ENCODE peak calls at places on chromosomes 5 and 9, in nine cellular contexts. F is tibial nerve, W is astrocyte of the spinal cord, K is brain microvascular endothelial cell, T is colonic mucosa, X is fibroblast of lung, H is choroid plexus epithelial cell, G is PC-3, S is Caco-2. P is an unnamed sample.

GRCh38 chr5:115844321-115844817 is 2.6 kb downstream of the AP3S1 start:
- DNase-seq in F (no peak), W (peak), K (no peak), T (no peak), X (no peak), H (peak), G (no peak), S (no peak), P (no peak)

GRCh38 chr5:59238126-59238902 is 655.2 kb downstream of the PDE4D start:
- DNase-seq in F (no peak), W (no peak), K (no peak), T (no peak), X (no peak), H (no peak), G (no peak), S (no peak), P (no peak)

GRCh38 chr9:82423700-82424099 is 435.1 kb downstream of the SPATA31D1 start:
- DNase-seq in F (no peak), W (no peak), K (no peak), T (peak), X (no peak), H (no peak), G (no peak), S (no peak), P (no peak)

GRCh38 chr9:21455320-21455719 is 15.1 kb downstream of the IFNA1 start:
- DNase-seq in F (no peak), W (peak), K (peak), T (no peak), X (no peak), H (peak), G (peak), S (no peak), P (peak)

GRCh38 chr9:136991993-136992818 is at the start of gene PAXX:
- DNase-seq in F (peak), W (peak), K (peak), T (peak), X (peak), H (peak), G (peak), S (peak), P (peak)

GRCh38 chr9:136192289-136193126 is 12.4 kb downstream of the LHX3 start:
- DNase-seq in F (no peak), W (no peak), K (no peak), T (no peak), X (no peak), H (no peak), G (no peak), S (no peak), P (no peak)

GRCh38 chr5:1285141-1285540 is 9.7 kb downstream of the TERT start:
- DNase-seq in F (no peak), W (no peak), K (no peak), T (no peak), X (no peak), H (no peak), G (no peak), S (no peak), P (no peak)

GRCh38 chr9:15253197-15253596 is 53.8 kb downstream of the TTC39B start:
- DNase-seq in F (no peak), W (no peak), K (peak), T (no peak), X (peak), H (peak), G (peak), S (no peak), P (peak)

GRCh38 chr9:131031642-131032005 is 22.6 kb downstream of the LAMC3 start:
- DNase-seq in F (no peak), W (no peak), K (no peak), T (no peak), X (no peak), H (no peak), G (no peak), S (no peak), P (no peak)

GRCh38 chr9:105656131-105656921 is 5.9 kb upstream of the TAL2 start:
- DNase-seq in F (no peak), W (no peak), K (no peak), T (peak), X (peak), H (no peak), G (no peak), S (peak), P (no peak)

GRCh38 chr5:144040615-144041394 is 129.7 kb downstream of the YIPF5 start:
- DNase-seq in F (no peak), W (no peak), K (no peak), T (no peak), X (no peak), H (no peak), G (no peak), S (no peak), P (no peak)

GRCh38 chr9:15935661-15936315 is 382.9 kb downstream of the CCDC171 start:
- DNase-seq in F (no peak), W (no peak), K (no peak), T (no peak), X (peak), H (peak), G (no peak), S (no peak), P (no peak)

GRCh38 chr5:174717826-174718455 is 6.4 kb upstream of the MSX2 start:
- DNase-seq in F (no peak), W (no peak), K (no peak), T (no peak), X (no peak), H (no peak), G (peak), S (no peak), P (no peak)

GRCh38 chr5:97245371-97245770 is 62.3 kb upstream of the RIOK2 start:
- DNase-seq in F (no peak), W (no peak), K (no peak), T (no peak), X (no peak), H (no peak), G (no peak), S (no peak), P (no peak)

GRCh38 chr9:79695531-79696218 is 123.9 kb downstream of the TLE4 start:
- DNase-seq in F (no peak), W (no peak), K (no peak), T (no peak), X (no peak), H (no peak), G (no peak), S (no peak), P (no peak)

GRCh38 chr9:37034320-37034937 is 361 bp upstream of the PAX5 start:
- DNase-seq in F (no peak), W (no peak), K (no peak), T (peak), X (peak), H (no peak), G (peak), S (no peak), P (no peak)

GRCh38 chr5:68500828-68501227 is 285.3 kb downstream of the PIK3R1 start:
- DNase-seq in F (no peak), W (no peak), K (no peak), T (no peak), X (peak), H (no peak), G (no peak), S (no peak), P (no peak)

GRCh38 chr5:41522193-41522786 is 11.9 kb upstream of the PLCXD3 start:
- DNase-seq in F (no peak), W (no peak), K (no peak), T (no peak), X (no peak), H (peak), G (no peak), S (no peak), P (no peak)

GRCh38 chr5:41526699-41527098 is 16.3 kb upstream of the PLCXD3 start:
- DNase-seq in F (no peak), W (no peak), K (no peak), T (no peak), X (no peak), H (no peak), G (no peak), S (peak), P (no peak)

GRCh38 chr5:41519801-41520200 is 9.4 kb upstream of the PLCXD3 start:
- DNase-seq in F (no peak), W (no peak), K (no peak), T (no peak), X (no peak), H (peak), G (peak), S (no peak), P (peak)

GRCh38 chr5:41527201-41527779 is 16.9 kb upstream of the PLCXD3 start:
- DNase-seq in F (no peak), W (peak), K (peak), T (no peak), X (peak), H (peak), G (peak), S (peak), P (peak)

GRCh38 chr5:41524174-41524573 is 13.8 kb upstream of the PLCXD3 start:
- DNase-seq in F (no peak), W (no peak), K (no peak), T (no peak), X (no peak), H (peak), G (peak), S (no peak), P (peak)
- TF ChIP-seq CTCF in F (no peak), W (peak), K (no peak), T (no peak), X (peak), H (peak), G (peak), S (no peak), P (peak)

GRCh38 chr5:132489871-132490483 is 596 bp downstream of the IRF1 start:
- DNase-seq in F (no peak), W (peak), K (no peak), T (peak), X (peak), H (peak), G (peak), S (no peak), P (peak)
- H3K4me3 ChIP-seq in F (peak), W (peak), K (peak), T (peak), X (peak), H (peak), G (peak), S (peak), P (peak)

DNA sequence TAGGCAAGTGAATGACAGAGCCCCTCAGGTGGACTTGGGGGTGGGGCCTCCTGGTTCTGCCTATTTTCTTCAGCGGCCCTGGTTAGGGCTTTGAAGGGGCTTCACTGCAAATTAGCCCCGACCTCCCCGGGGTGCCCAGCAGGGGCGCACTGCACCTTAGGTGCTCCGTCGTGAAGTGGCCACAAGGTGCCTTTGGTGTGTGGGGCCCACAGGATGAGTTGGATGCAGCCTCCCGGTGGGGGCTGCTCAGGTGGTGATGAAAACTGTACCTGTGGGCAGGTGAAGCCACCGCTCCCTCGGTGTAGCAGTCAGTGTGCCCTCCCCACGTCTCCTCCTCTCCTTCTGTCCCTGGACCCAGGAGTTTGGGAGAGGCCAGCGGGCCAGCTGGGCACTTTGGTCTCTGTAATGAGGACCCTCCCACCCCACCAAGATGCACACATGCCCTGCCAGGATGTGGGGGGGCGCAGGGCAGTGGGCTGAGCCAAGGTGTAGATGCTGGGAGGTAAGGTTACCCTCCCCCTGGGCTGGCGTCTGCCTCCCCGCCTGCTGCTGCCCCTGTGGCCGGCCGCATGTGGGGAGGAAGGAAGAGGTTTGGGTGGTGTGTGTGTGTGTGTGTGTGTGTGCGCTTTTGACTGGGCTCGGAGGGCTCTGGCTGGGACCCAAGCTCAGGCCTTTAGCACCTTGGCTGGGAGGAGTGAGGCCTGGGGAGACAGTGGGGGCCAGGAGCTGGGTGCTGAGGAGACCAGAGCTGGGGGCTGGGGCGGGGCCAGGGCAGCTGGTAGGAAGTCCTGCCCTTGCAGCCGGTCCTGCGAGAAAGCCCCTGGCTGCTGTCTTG is 55.6 kb downstream of the RXRA start:
- DNase-seq in F (no peak), W (peak), K (no peak), T (peak), X (peak), H (peak), G (no peak), S (no peak), P (no peak)
- TF ChIP-seq CTCF in F (no peak), W (peak), K (peak), T (no peak), X (no peak), H (peak), G (peak), S (no peak), P (peak)

DNA sequence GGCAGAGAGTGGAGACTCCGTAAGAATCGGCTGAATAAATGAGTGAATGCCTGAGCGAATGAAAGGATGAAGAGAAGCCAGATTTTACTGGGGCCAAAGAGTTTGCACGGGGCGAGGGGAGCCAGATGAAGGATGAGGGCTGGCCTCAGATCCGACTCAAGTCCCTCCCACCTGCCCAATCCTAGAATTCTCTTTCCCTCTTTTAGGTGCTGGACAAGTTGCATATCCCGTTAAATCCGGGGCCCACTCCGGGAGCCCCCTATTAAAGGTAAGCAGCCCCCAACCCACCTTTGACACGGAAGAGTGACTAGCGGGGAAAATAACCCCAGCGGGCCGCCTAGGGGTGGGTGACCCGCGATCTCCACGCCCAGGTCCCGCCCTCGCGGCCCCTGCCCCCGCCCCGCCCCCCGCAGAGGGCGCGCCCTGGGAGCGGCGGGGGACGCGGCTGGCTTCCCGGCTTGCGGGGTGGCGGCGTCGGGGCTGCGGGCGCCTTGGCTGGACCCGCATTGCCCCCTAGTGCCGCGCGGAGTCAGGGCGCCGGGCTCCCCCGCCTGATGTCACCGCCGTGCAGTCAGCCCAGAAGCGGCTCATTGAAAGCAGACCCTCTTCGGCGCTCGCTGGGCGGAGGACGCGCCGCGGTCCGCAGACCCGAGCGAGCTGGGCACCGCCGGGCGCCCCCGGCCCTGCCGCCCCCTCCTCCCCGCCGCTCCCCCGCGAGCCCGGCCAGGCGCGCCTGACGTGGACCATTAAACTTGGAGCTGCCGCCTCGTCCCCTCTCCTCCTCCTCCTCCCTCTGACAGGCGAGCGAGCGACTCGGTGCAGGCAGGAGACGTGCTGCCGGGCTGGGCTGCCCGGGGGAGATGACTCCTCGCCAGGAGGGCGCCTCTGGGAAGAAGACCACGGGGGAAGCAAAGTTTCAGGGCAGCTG is at the start of gene ADRA1B:
- DNase-seq in F (peak), W (peak), K (peak), T (peak), X (peak), H (peak), G (peak), S (peak), P (peak)
- H3K4me3 ChIP-seq in F (peak), W (peak), K (peak), T (peak), X (peak), H (peak), G (peak), S (peak), P (peak)